ENCODE peak calls at places on chromosome 6, in six cellular contexts. B is amniotic stem cell; A is AG10803; Q is GM12865; N is Panc1; P is stimulated activated CD8-positive, alpha-beta memory T cell treated with anti-CD3 and anti-CD28 coated beads, Interleukin-15, amount 100 ng/mL, for 24 hours. T is an unnamed sample.

GRCh38 chr6:155143610-155144106 is 120.2 kb upstream of the CLDN20 start:
- DNase-seq in A (no peak), N (no peak), P (no peak), Q (no peak), B (no peak), T (no peak)

GRCh38 chr6:79878142-79878748 is 69.1 kb downstream of the ELOVL4 start:
- DNase-seq in P (no peak), B (no peak), A (no peak), N (no peak), Q (no peak), T (no peak)

GRCh38 chr6:40817369-40817768 is 221.7 kb downstream of the UNC5CL start:
- DNase-seq in Q (no peak), A (no peak), P (no peak), N (no peak), B (no peak), T (no peak)

GRCh38 chr6:90646936-90647335 is 60.1 kb upstream of the MAP3K7 start:
- DNase-seq in P (no peak), B (no peak), Q (no peak), A (no peak), N (no peak), T (no peak)

GRCh38 chr6:114862809-114863208 is 520.0 kb upstream of the HS3ST5 start:
- DNase-seq in P (no peak), B (no peak), N (no peak), A (no peak), Q (no peak), T (no peak)

GRCh38 chr6:137233561-137234504 is 14.6 kb upstream of the IFNGR1 start:
- DNase-seq in N (no peak), B (peak; percentile 60), Q (no peak), A (peak; percentile 88), P (no peak), T (no peak)

GRCh38 chr6:12748411-12748810 is 31.8 kb downstream of the PHACTR1 start:
- DNase-seq in N (no peak), P (no peak), Q (no peak), B (no peak), A (no peak), T (no peak)

GRCh38 chr6:35293681-35294080 is 3.9 kb upstream of the DEF6 start:
- DNase-seq in P (no peak), B (no peak), N (no peak), A (no peak), Q (no peak), T (no peak)

GRCh38 chr6:105492706-105493673 is 90.1 kb upstream of the PREP start:
- DNase-seq in Q (peak; percentile 66), A (no peak), B (no peak), P (no peak), N (no peak), T (peak; percentile 41)

GRCh38 chr6:148997863-148998262 is 251.0 kb downstream of the UST start:
- DNase-seq in P (no peak), A (peak; percentile 97), B (no peak), Q (no peak), N (no peak), T (no peak)